ENCODE peak calls at places on chromosomes 13 and 19, in ten cellular contexts. One of them, this sample, is unnamed.

GRCh38 chr19:46924874-46925547 is 64.2 kb downstream of the ARHGAP35 start:
- DNase-seq in cardiac muscle cell: no peak
- DNase-seq in colonic mucosa: peak; percentile 50
- DNase-seq in BE2C: no peak
- DNase-seq in heart right ventricle: peak; percentile 27
- DNase-seq in GM12878: no peak
- DNase-seq in neural progenitor cell: no peak
- DNase-seq in Peyer's patch: no peak
- DNase-seq in heart left ventricle: no peak
- DNase-seq in fibroblast of lung: no peak
- DNase-seq in this sample: no peak

GRCh38 chr19:33448159-33448516 is 73.5 kb downstream of the PEPD start:
- DNase-seq in cardiac muscle cell: no peak
- DNase-seq in colonic mucosa: no peak
- DNase-seq in BE2C: no peak
- DNase-seq in heart right ventricle: no peak
- DNase-seq in GM12878: no peak
- DNase-seq in neural progenitor cell: no peak
- DNase-seq in Peyer's patch: no peak
- DNase-seq in heart left ventricle: peak; percentile 37
- DNase-seq in fibroblast of lung: no peak
- DNase-seq in this sample: no peak

GRCh38 chr19:4559569-4559968 is at the start of gene SEMA6B:
- DNase-seq in cardiac muscle cell: no peak
- DNase-seq in colonic mucosa: no peak
- DNase-seq in BE2C: no peak
- DNase-seq in heart right ventricle: peak; percentile 65
- DNase-seq in GM12878: no peak
- DNase-seq in neural progenitor cell: no peak
- DNase-seq in Peyer's patch: no peak
- DNase-seq in heart left ventricle: peak; percentile 84
- DNase-seq in fibroblast of lung: no peak
- DNase-seq in this sample: no peak

GRCh38 chr19:38686530-38686888 is 39.1 kb downstream of the ACTN4 start:
- DNase-seq in cardiac muscle cell: no peak
- DNase-seq in colonic mucosa: no peak
- DNase-seq in BE2C: no peak
- DNase-seq in heart right ventricle: no peak
- DNase-seq in GM12878: peak; percentile 53
- DNase-seq in neural progenitor cell: no peak
- DNase-seq in Peyer's patch: no peak
- DNase-seq in heart left ventricle: no peak
- DNase-seq in fibroblast of lung: no peak
- DNase-seq in this sample: peak; percentile 43

GRCh38 chr19:49690073-49690655 is 752 bp upstream of the CPT1C start:
- DNase-seq in cardiac muscle cell: no peak
- DNase-seq in colonic mucosa: no peak
- DNase-seq in BE2C: no peak
- DNase-seq in heart right ventricle: no peak
- DNase-seq in GM12878: no peak
- DNase-seq in neural progenitor cell: peak; percentile 31
- DNase-seq in Peyer's patch: no peak
- DNase-seq in heart left ventricle: no peak
- DNase-seq in fibroblast of lung: no peak
- DNase-seq in this sample: no peak

GRCh38 chr13:27336005-27336673 is 65.5 kb downstream of the RASL11A start:
- DNase-seq in cardiac muscle cell: no peak
- DNase-seq in colonic mucosa: no peak
- DNase-seq in BE2C: no peak
- DNase-seq in heart right ventricle: no peak
- DNase-seq in GM12878: no peak
- DNase-seq in neural progenitor cell: no peak
- DNase-seq in Peyer's patch: no peak
- DNase-seq in heart left ventricle: no peak
- DNase-seq in fibroblast of lung: peak; percentile 84
- DNase-seq in this sample: no peak

GRCh38 chr19:49132974-49133609 is 13.7 kb downstream of the PPFIA3 start:
- DNase-seq in cardiac muscle cell: peak; percentile 17
- DNase-seq in colonic mucosa: peak; percentile 70
- DNase-seq in BE2C: no peak
- DNase-seq in heart right ventricle: no peak
- DNase-seq in GM12878: no peak
- DNase-seq in neural progenitor cell: peak; percentile 43
- DNase-seq in Peyer's patch: no peak
- DNase-seq in heart left ventricle: no peak
- DNase-seq in fibroblast of lung: no peak
- DNase-seq in this sample: no peak

GRCh38 chr13:98934243-98934642 is 43.6 kb downstream of the DOCK9 start:
- DNase-seq in cardiac muscle cell: no peak
- DNase-seq in colonic mucosa: no peak
- DNase-seq in BE2C: no peak
- DNase-seq in heart right ventricle: no peak
- DNase-seq in GM12878: no peak
- DNase-seq in neural progenitor cell: no peak
- DNase-seq in Peyer's patch: no peak
- DNase-seq in heart left ventricle: no peak
- DNase-seq in fibroblast of lung: no peak
- DNase-seq in this sample: no peak

GRCh38 chr19:19381007-19381926 is 24.2 kb upstream of the GATAD2A start:
- DNase-seq in cardiac muscle cell: no peak
- DNase-seq in colonic mucosa: peak; percentile 69
- DNase-seq in BE2C: no peak
- DNase-seq in heart right ventricle: no peak
- DNase-seq in GM12878: no peak
- DNase-seq in neural progenitor cell: no peak
- DNase-seq in Peyer's patch: no peak
- DNase-seq in heart left ventricle: no peak
- DNase-seq in fibroblast of lung: no peak
- DNase-seq in this sample: peak; percentile 63

GRCh38 chr19:45423589-45424190 is at the start of gene ERCC1:
- DNase-seq in cardiac muscle cell: peak; percentile 99
- DNase-seq in colonic mucosa: no peak
- DNase-seq in BE2C: peak; percentile 98
- DNase-seq in heart right ventricle: peak; percentile 95
- DNase-seq in GM12878: peak; percentile 89
- DNase-seq in neural progenitor cell: peak; percentile 99
- DNase-seq in Peyer's patch: no peak
- DNase-seq in heart left ventricle: peak; percentile 95
- DNase-seq in fibroblast of lung: peak; percentile 94
- DNase-seq in this sample: peak; percentile 95

GRCh38 chr13:74203576-74203975 is 69.4 kb upstream of the KLF12 start:
- DNase-seq in cardiac muscle cell: no peak
- DNase-seq in colonic mucosa: no peak
- DNase-seq in BE2C: no peak
- DNase-seq in heart right ventricle: no peak
- DNase-seq in GM12878: no peak
- DNase-seq in neural progenitor cell: no peak
- DNase-seq in Peyer's patch: no peak
- DNase-seq in heart left ventricle: no peak
- DNase-seq in fibroblast of lung: peak; percentile 50
- DNase-seq in this sample: no peak

GRCh38 chr13:44516771-44517170 is 59.4 kb downstream of the TSC22D1 start:
- DNase-seq in cardiac muscle cell: no peak
- DNase-seq in colonic mucosa: no peak
- DNase-seq in BE2C: no peak
- DNase-seq in heart right ventricle: no peak
- DNase-seq in GM12878: no peak
- DNase-seq in neural progenitor cell: peak; percentile 47
- DNase-seq in Peyer's patch: no peak
- DNase-seq in heart left ventricle: no peak
- DNase-seq in fibroblast of lung: no peak
- DNase-seq in this sample: no peak

GRCh38 chr19:46356670-46357055 is 9.8 kb downstream of the PPP5C start:
- DNase-seq in cardiac muscle cell: no peak
- DNase-seq in colonic mucosa: no peak
- DNase-seq in BE2C: no peak
- DNase-seq in heart right ventricle: no peak
- DNase-seq in GM12878: no peak
- DNase-seq in neural progenitor cell: no peak
- DNase-seq in Peyer's patch: no peak
- DNase-seq in heart left ventricle: no peak
- DNase-seq in fibroblast of lung: no peak
- DNase-seq in this sample: no peak

GRCh38 chr13:49560270-49561063 is 24.9 kb downstream of the RCBTB1 start:
- DNase-seq in cardiac muscle cell: peak; percentile 12
- DNase-seq in colonic mucosa: no peak
- DNase-seq in BE2C: no peak
- DNase-seq in heart right ventricle: no peak
- DNase-seq in GM12878: no peak
- DNase-seq in neural progenitor cell: peak; percentile 11
- DNase-seq in Peyer's patch: no peak
- DNase-seq in heart left ventricle: no peak
- DNase-seq in fibroblast of lung: peak; percentile 20
- DNase-seq in this sample: no peak

GRCh38 chr19:41926861-41927809 is 1.1 kb downstream of the ERFL start:
- DNase-seq in cardiac muscle cell: no peak
- DNase-seq in colonic mucosa: no peak
- DNase-seq in BE2C: no peak
- DNase-seq in heart right ventricle: no peak
- DNase-seq in GM12878: no peak
- DNase-seq in neural progenitor cell: no peak
- DNase-seq in Peyer's patch: no peak
- DNase-seq in heart left ventricle: no peak
- DNase-seq in fibroblast of lung: no peak
- DNase-seq in this sample: no peak

DNA sequence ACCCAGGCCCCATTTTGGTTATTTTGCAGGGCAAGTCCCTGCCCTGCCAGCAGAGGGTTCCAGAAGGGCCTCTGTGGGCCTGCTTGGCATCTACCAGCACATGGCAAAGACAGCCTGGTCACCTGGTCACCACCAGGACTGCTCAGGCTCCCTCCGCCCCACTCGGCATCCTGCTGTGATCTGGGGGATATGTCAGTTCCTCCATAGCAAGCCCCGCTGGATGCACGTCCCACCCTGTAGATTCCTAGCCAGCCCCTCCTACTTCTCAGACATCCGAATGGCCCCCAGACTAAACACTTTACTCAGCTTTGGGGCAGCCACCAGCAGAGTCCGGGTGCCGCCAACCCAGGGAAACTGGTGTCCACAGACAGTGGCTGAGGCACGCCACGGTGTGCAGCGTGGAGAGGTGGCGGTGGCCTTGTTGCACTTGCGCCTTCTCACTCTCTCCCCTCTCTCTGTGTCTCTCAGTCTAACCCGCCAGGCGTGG is 31.8 kb upstream of the USE1 start:
- DNase-seq in cardiac muscle cell: no peak
- DNase-seq in colonic mucosa: no peak
- DNase-seq in BE2C: no peak
- DNase-seq in heart right ventricle: no peak
- DNase-seq in GM12878: no peak
- DNase-seq in neural progenitor cell: no peak
- DNase-seq in Peyer's patch: peak; percentile 31
- DNase-seq in heart left ventricle: no peak
- DNase-seq in fibroblast of lung: no peak
- DNase-seq in this sample: no peak
- TF ChIP-seq CTCF in cardiac muscle cell: peak; percentile 2
- TF ChIP-seq CTCF in colonic mucosa: no peak
- TF ChIP-seq CTCF in BE2C: no peak
- TF ChIP-seq CTCF in heart right ventricle: no peak
- TF ChIP-seq CTCF in GM12878: peak; percentile 34
- TF ChIP-seq CTCF in neural progenitor cell: no peak
- TF ChIP-seq CTCF in Peyer's patch: no peak
- TF ChIP-seq CTCF in heart left ventricle: no peak
- TF ChIP-seq CTCF in fibroblast of lung: no peak
- TF ChIP-seq CTCF in this sample: peak; percentile 39

GRCh38 chr19:374183-374885 is 29.7 kb upstream of the MIER2 start:
- DNase-seq in cardiac muscle cell: no peak
- DNase-seq in colonic mucosa: no peak
- DNase-seq in BE2C: no peak
- DNase-seq in heart right ventricle: no peak
- DNase-seq in GM12878: no peak
- DNase-seq in neural progenitor cell: no peak
- DNase-seq in Peyer's patch: no peak
- DNase-seq in heart left ventricle: peak; percentile 35
- DNase-seq in fibroblast of lung: no peak
- DNase-seq in this sample: no peak
- H3K27me3 ChIP-seq in cardiac muscle cell: no peaks in the 10 kb centered on the region
- H3K27me3 ChIP-seq in colonic mucosa: no peaks in the 10 kb centered on the region
- H3K27me3 ChIP-seq in BE2C: peaks cover 10% of the 10 kb centered on the region
- H3K27me3 ChIP-seq in heart right ventricle: peaks cover 52% of the 10 kb centered on the region
- H3K27me3 ChIP-seq in GM12878: no peaks in the 10 kb centered on the region
- H3K27me3 ChIP-seq in neural progenitor cell: no peaks in the 10 kb centered on the region
- H3K27me3 ChIP-seq in Peyer's patch: no peaks in the 10 kb centered on the region
- H3K27me3 ChIP-seq in heart left ventricle: peaks cover 8% of the 10 kb centered on the region
- H3K27me3 ChIP-seq in fibroblast of lung: peaks cover 29% of the 10 kb centered on the region
- H3K27me3 ChIP-seq in this sample: no peaks in the 10 kb centered on the region

GRCh38 chr19:7393459-7393858 is 44.7 kb downstream of the ARHGEF18 start:
- DNase-seq in cardiac muscle cell: no peak
- DNase-seq in colonic mucosa: no peak
- DNase-seq in BE2C: no peak
- DNase-seq in heart right ventricle: no peak
- DNase-seq in GM12878: no peak
- DNase-seq in neural progenitor cell: no peak
- DNase-seq in Peyer's patch: no peak
- DNase-seq in heart left ventricle: no peak
- DNase-seq in fibroblast of lung: no peak
- DNase-seq in this sample: no peak

GRCh38 chr19:7395360-7395781 is 46.6 kb downstream of the ARHGEF18 start:
- DNase-seq in cardiac muscle cell: peak; percentile 19
- DNase-seq in colonic mucosa: peak; percentile 26
- DNase-seq in BE2C: no peak
- DNase-seq in heart right ventricle: no peak
- DNase-seq in GM12878: no peak
- DNase-seq in neural progenitor cell: peak; percentile 41
- DNase-seq in Peyer's patch: no peak
- DNase-seq in heart left ventricle: no peak
- DNase-seq in fibroblast of lung: no peak
- DNase-seq in this sample: no peak

GRCh38 chr19:7395793-7396192 is 47.1 kb downstream of the ARHGEF18 start:
- DNase-seq in cardiac muscle cell: no peak
- DNase-seq in colonic mucosa: peak; percentile 29
- DNase-seq in BE2C: no peak
- DNase-seq in heart right ventricle: no peak
- DNase-seq in GM12878: no peak
- DNase-seq in neural progenitor cell: no peak
- DNase-seq in Peyer's patch: no peak
- DNase-seq in heart left ventricle: no peak
- DNase-seq in fibroblast of lung: no peak
- DNase-seq in this sample: no peak

GRCh38 chr19:7394728-7395359 is 46.1 kb downstream of the ARHGEF18 start:
- DNase-seq in cardiac muscle cell: peak; percentile 93
- DNase-seq in colonic mucosa: peak; percentile 93
- DNase-seq in BE2C: peak; percentile 90
- DNase-seq in heart right ventricle: peak; percentile 88
- DNase-seq in GM12878: peak; percentile 80
- DNase-seq in neural progenitor cell: peak; percentile 94
- DNase-seq in Peyer's patch: peak; percentile 83
- DNase-seq in heart left ventricle: peak; percentile 96
- DNase-seq in fibroblast of lung: peak; percentile 82
- DNase-seq in this sample: peak; percentile 94

GRCh38 chr19:7393934-7394508 is 45.3 kb downstream of the ARHGEF18 start:
- DNase-seq in cardiac muscle cell: no peak
- DNase-seq in colonic mucosa: no peak
- DNase-seq in BE2C: no peak
- DNase-seq in heart right ventricle: no peak
- DNase-seq in GM12878: no peak
- DNase-seq in neural progenitor cell: no peak
- DNase-seq in Peyer's patch: no peak
- DNase-seq in heart left ventricle: no peak
- DNase-seq in fibroblast of lung: no peak
- DNase-seq in this sample: no peak
- H3K4me3 ChIP-seq in cardiac muscle cell: peak overlapping the region; percentile 50
- H3K4me3 ChIP-seq in colonic mucosa: peak overlapping the region; percentile 92
- H3K4me3 ChIP-seq in BE2C: peak overlapping the region; percentile 87
- H3K4me3 ChIP-seq in heart right ventricle: peak overlapping the region; percentile 69
- H3K4me3 ChIP-seq in GM12878: peak overlapping the region; percentile 96
- H3K4me3 ChIP-seq in neural progenitor cell: peak overlapping the region; percentile 99
- H3K4me3 ChIP-seq in Peyer's patch: peak overlapping the region; percentile 78
- H3K4me3 ChIP-seq in heart left ventricle: peak overlapping the region; percentile 94
- H3K4me3 ChIP-seq in fibroblast of lung: peak overlapping the region; percentile 95
- H3K4me3 ChIP-seq in this sample: peak overlapping the region; percentile 98

GRCh38 chr19:51036519-51036918 is 1.7 kb upstream of the KLK12 start:
- DNase-seq in cardiac muscle cell: peak; percentile 15
- DNase-seq in colonic mucosa: no peak
- DNase-seq in BE2C: no peak
- DNase-seq in heart right ventricle: no peak
- DNase-seq in GM12878: no peak
- DNase-seq in neural progenitor cell: no peak
- DNase-seq in Peyer's patch: no peak
- DNase-seq in heart left ventricle: no peak
- DNase-seq in fibroblast of lung: no peak
- DNase-seq in this sample: no peak
- TF ChIP-seq CTCF in cardiac muscle cell: no peak
- TF ChIP-seq CTCF in colonic mucosa: no peak
- TF ChIP-seq CTCF in BE2C: no peak
- TF ChIP-seq CTCF in heart right ventricle: no peak
- TF ChIP-seq CTCF in GM12878: no peak
- TF ChIP-seq CTCF in neural progenitor cell: peak; percentile 30
- TF ChIP-seq CTCF in Peyer's patch: no peak
- TF ChIP-seq CTCF in heart left ventricle: no peak
- TF ChIP-seq CTCF in fibroblast of lung: no peak
- TF ChIP-seq CTCF in this sample: no peak